ENCODE peak calls at places on chromosome X, in five cellular contexts. One of them, this sample, is unnamed.
A peak's percentile ranks its signal among the peaks of the same experiment; 100 is the strongest.

GRCh38 chrX:85244411-85245210 is 820 bp downstream of the ZNF711 start:
- DNase-seq in aorta: no peak
- DNase-seq in lower lobe of right lung: peak; percentile 36
- DNase-seq in sigmoid colon: no peak
- DNase-seq in ascending aorta: no peak
- DNase-seq in this sample: peak; percentile 16

GRCh38 chrX:34863906-34864305 is 78.7 kb upstream of the FAM47B start:
- DNase-seq in aorta: no peak
- DNase-seq in lower lobe of right lung: no peak
- DNase-seq in sigmoid colon: no peak
- DNase-seq in ascending aorta: no peak
- DNase-seq in this sample: no peak

GRCh38 chrX:107775000-107775733 is 420 bp downstream of the TSC22D3 start:
- DNase-seq in aorta: no peak
- DNase-seq in lower lobe of right lung: no peak
- DNase-seq in sigmoid colon: peak; percentile 71
- DNase-seq in ascending aorta: no peak
- DNase-seq in this sample: no peak

GRCh38 chrX:13165747-13166146 is 121.3 kb upstream of the FAM9C start:
- DNase-seq in aorta: no peak
- DNase-seq in lower lobe of right lung: no peak
- DNase-seq in sigmoid colon: no peak
- DNase-seq in ascending aorta: no peak
- DNase-seq in this sample: no peak

GRCh38 chrX:38664285-38664684 is 102.9 kb downstream of the TSPAN7 start:
- DNase-seq in aorta: no peak
- DNase-seq in lower lobe of right lung: no peak
- DNase-seq in sigmoid colon: no peak
- DNase-seq in ascending aorta: no peak
- DNase-seq in this sample: peak; percentile 17

GRCh38 chrX:103538728-103539127 is 19.4 kb upstream of the RAB40A start:
- DNase-seq in aorta: no peak
- DNase-seq in lower lobe of right lung: no peak
- DNase-seq in sigmoid colon: no peak
- DNase-seq in ascending aorta: no peak
- DNase-seq in this sample: peak; percentile 56

GRCh38 chrX:15761564-15762191 is 23.6 kb downstream of the CA5B start:
- DNase-seq in aorta: no peak
- DNase-seq in lower lobe of right lung: no peak
- DNase-seq in sigmoid colon: no peak
- DNase-seq in ascending aorta: no peak
- DNase-seq in this sample: peak; percentile 19

GRCh38 chrX:17682259-17682658 is 55.0 kb upstream of the SCML1 start:
- DNase-seq in aorta: no peak
- DNase-seq in lower lobe of right lung: no peak
- DNase-seq in sigmoid colon: no peak
- DNase-seq in ascending aorta: no peak
- DNase-seq in this sample: no peak

GRCh38 chrX:267771-268261 is 13.4 kb upstream of the PLCXD1 start:
- DNase-seq in aorta: peak; percentile 39
- DNase-seq in lower lobe of right lung: peak; percentile 44
- DNase-seq in sigmoid colon: peak; percentile 54
- DNase-seq in ascending aorta: peak; percentile 58
- DNase-seq in this sample: peak; percentile 13

GRCh38 chrX:372856-373640 is 13.7 kb downstream of the PPP2R3B start:
- DNase-seq in aorta: no peak
- DNase-seq in lower lobe of right lung: no peak
- DNase-seq in sigmoid colon: no peak
- DNase-seq in ascending aorta: no peak
- DNase-seq in this sample: no peak

GRCh38 chrX:8404443-8404842 is 60.2 kb upstream of the VCX3B start:
- DNase-seq in aorta: peak; percentile 67
- DNase-seq in lower lobe of right lung: no peak
- DNase-seq in sigmoid colon: no peak
- DNase-seq in ascending aorta: peak; percentile 65
- DNase-seq in this sample: peak; percentile 60

GRCh38 chrX:35890699-35891098 is 28.8 kb upstream of the CFAP47 start:
- DNase-seq in aorta: peak; percentile 61
- DNase-seq in lower lobe of right lung: no peak
- DNase-seq in sigmoid colon: no peak
- DNase-seq in ascending aorta: no peak
- DNase-seq in this sample: peak; percentile 61

GRCh38 chrX:15854080-15854655 is 445 bp downstream of the AP1S2 start:
- DNase-seq in aorta: peak; percentile 75
- DNase-seq in lower lobe of right lung: peak; percentile 65
- DNase-seq in sigmoid colon: peak; percentile 76
- DNase-seq in ascending aorta: peak; percentile 78
- DNase-seq in this sample: peak; percentile 61

GRCh38 chrX:46376246-46376885 is 168.9 kb downstream of the ZNF674 start:
- DNase-seq in aorta: no peak
- DNase-seq in lower lobe of right lung: no peak
- DNase-seq in sigmoid colon: no peak
- DNase-seq in ascending aorta: no peak
- DNase-seq in this sample: peak; percentile 28

GRCh38 chrX:10242036-10242435 is 85.3 kb downstream of the CLCN4 start:
- DNase-seq in aorta: no peak
- DNase-seq in lower lobe of right lung: no peak
- DNase-seq in sigmoid colon: no peak
- DNase-seq in ascending aorta: no peak
- DNase-seq in this sample: no peak

GRCh38 chrX:74526786-74527185 is 87.6 kb downstream of the RLIM start:
- DNase-seq in aorta: no peak
- DNase-seq in lower lobe of right lung: no peak
- DNase-seq in sigmoid colon: no peak
- DNase-seq in ascending aorta: no peak
- DNase-seq in this sample: no peak

GRCh38 chrX:110050885-110051284 is 48.0 kb downstream of the TMEM164 start:
- DNase-seq in aorta: no peak
- DNase-seq in lower lobe of right lung: no peak
- DNase-seq in sigmoid colon: no peak
- DNase-seq in ascending aorta: no peak
- DNase-seq in this sample: no peak

GRCh38 chrX:45368705-45369104 is 168.0 kb upstream of the DIPK2B start:
- DNase-seq in aorta: no peak
- DNase-seq in lower lobe of right lung: no peak
- DNase-seq in sigmoid colon: no peak
- DNase-seq in ascending aorta: no peak
- DNase-seq in this sample: no peak
- H3K9me3 ChIP-seq in aorta: peaks cover 2% of the 10 kb centered on the region
- H3K9me3 ChIP-seq in lower lobe of right lung: no peaks in the 10 kb centered on the region
- H3K9me3 ChIP-seq in sigmoid colon: no peaks in the 10 kb centered on the region
- H3K9me3 ChIP-seq in ascending aorta: peaks cover 6% of the 10 kb centered on the region
- H3K9me3 ChIP-seq in this sample: no peaks in the 10 kb centered on the region

DNA sequence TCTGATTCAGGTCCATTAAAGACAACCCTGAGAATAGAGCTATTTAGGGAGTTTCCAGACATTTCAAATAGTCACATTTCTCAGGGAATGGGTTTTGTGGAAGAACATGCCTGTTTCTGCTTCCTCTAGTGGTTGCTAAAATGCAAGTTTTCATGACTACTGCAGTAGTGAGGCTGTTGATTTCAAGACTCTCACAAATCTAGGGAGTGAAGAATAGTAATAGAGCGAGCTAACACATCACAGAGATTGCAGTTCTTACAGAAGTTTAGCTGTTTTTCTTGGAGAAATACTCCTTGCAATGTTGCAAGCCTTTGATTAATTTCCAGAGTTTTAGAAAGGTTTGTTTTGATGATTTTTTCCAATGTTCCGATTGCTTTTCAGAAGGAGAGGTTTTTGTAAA is 610.2 kb upstream of the HTR2C start:
- DNase-seq in aorta: no peak
- DNase-seq in lower lobe of right lung: no peak
- DNase-seq in sigmoid colon: no peak
- DNase-seq in ascending aorta: no peak
- DNase-seq in this sample: no peak
- H3K27ac ChIP-seq in aorta: no peak overlapping the region
- H3K27ac ChIP-seq in lower lobe of right lung: no peak overlapping the region
- H3K27ac ChIP-seq in sigmoid colon: no peak overlapping the region
- H3K27ac ChIP-seq in ascending aorta: no peak overlapping the region
- H3K27ac ChIP-seq in this sample: no peak overlapping the region

DNA sequence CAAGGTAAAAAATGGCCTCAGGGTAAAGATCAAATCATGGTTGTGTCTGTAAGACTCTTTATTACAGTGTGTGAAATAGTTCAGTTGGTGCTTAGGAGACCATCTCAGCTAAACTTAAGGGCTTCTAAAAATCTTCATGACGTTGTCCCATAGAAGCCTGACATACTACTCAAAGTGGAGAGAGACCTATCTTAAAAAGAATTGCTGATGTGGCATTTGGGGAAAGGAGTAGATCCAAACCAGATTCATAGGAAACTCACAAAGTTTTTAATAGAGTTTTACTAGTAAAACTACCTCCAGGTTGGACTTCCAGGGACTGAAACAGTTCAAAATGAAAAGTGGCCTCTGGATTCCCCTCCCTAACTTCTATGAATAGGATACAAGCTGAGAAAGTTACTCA is 81.6 kb downstream of the ZNF81 start:
- DNase-seq in aorta: no peak
- DNase-seq in lower lobe of right lung: no peak
- DNase-seq in sigmoid colon: no peak
- DNase-seq in ascending aorta: no peak
- DNase-seq in this sample: no peak
- H3K9me3 ChIP-seq in aorta: peaks cover 4% of the 10 kb centered on the region
- H3K9me3 ChIP-seq in lower lobe of right lung: peaks cover 31% of the 10 kb centered on the region
- H3K9me3 ChIP-seq in sigmoid colon: no peaks in the 10 kb centered on the region
- H3K9me3 ChIP-seq in ascending aorta: peaks cover 4% of the 10 kb centered on the region
- H3K9me3 ChIP-seq in this sample: no peaks in the 10 kb centered on the region

GRCh38 chrX:65686246-65686645 is 18.8 kb downstream of the MSN start:
- DNase-seq in aorta: no peak
- DNase-seq in lower lobe of right lung: no peak
- DNase-seq in sigmoid colon: no peak
- DNase-seq in ascending aorta: no peak
- DNase-seq in this sample: no peak

GRCh38 chrX:65687367-65687766 is 19.9 kb downstream of the MSN start:
- DNase-seq in aorta: no peak
- DNase-seq in lower lobe of right lung: no peak
- DNase-seq in sigmoid colon: no peak
- DNase-seq in ascending aorta: no peak
- DNase-seq in this sample: no peak

GRCh38 chrX:65688403-65688881 is 21.0 kb downstream of the MSN start:
- DNase-seq in aorta: no peak
- DNase-seq in lower lobe of right lung: no peak
- DNase-seq in sigmoid colon: no peak
- DNase-seq in ascending aorta: no peak
- DNase-seq in this sample: no peak

GRCh38 chrX:65689377-65689776 is 21.9 kb downstream of the MSN start:
- DNase-seq in aorta: no peak
- DNase-seq in lower lobe of right lung: no peak
- DNase-seq in sigmoid colon: no peak
- DNase-seq in ascending aorta: no peak
- DNase-seq in this sample: no peak

GRCh38 chrX:65690057-65690855 is 22.8 kb downstream of the MSN start:
- DNase-seq in aorta: peak; percentile 54
- DNase-seq in lower lobe of right lung: no peak
- DNase-seq in sigmoid colon: peak; percentile 72
- DNase-seq in ascending aorta: peak; percentile 81
- DNase-seq in this sample: peak; percentile 60
- H3K27ac ChIP-seq in aorta: no peak overlapping the region
- H3K27ac ChIP-seq in lower lobe of right lung: peak overlapping the region; percentile 49
- H3K27ac ChIP-seq in sigmoid colon: peak overlapping the region; percentile 66
- H3K27ac ChIP-seq in ascending aorta: peak overlapping the region; percentile 89
- H3K27ac ChIP-seq in this sample: peak overlapping the region; percentile 66

DNA sequence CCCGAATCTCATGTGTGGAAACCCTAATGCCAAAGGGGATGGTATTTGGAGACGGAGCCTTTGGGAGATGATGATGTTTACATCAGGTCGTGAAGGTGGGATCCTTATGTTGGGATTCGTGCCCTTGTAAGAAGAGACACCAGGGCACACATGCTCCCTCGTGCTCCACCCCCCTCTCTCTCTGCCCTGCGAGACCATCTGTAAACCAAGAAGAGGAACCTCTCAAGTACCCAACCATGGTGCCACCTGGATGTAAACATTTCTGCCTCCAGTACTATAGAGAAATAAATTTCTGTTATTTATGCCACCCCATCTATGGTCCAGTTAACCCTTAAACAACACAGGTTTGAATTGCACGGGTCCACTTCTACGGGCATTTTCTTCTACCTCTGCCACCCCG is 179.4 kb downstream of the DHRSX start:
- DNase-seq in aorta: no peak
- DNase-seq in lower lobe of right lung: no peak
- DNase-seq in sigmoid colon: no peak
- DNase-seq in ascending aorta: no peak
- DNase-seq in this sample: no peak
- H3K9me3 ChIP-seq in aorta: no peaks in the 10 kb centered on the region
- H3K9me3 ChIP-seq in lower lobe of right lung: no peaks in the 10 kb centered on the region
- H3K9me3 ChIP-seq in sigmoid colon: no peaks in the 10 kb centered on the region
- H3K9me3 ChIP-seq in ascending aorta: no peaks in the 10 kb centered on the region
- H3K9me3 ChIP-seq in this sample: no peaks in the 10 kb centered on the region

DNA sequence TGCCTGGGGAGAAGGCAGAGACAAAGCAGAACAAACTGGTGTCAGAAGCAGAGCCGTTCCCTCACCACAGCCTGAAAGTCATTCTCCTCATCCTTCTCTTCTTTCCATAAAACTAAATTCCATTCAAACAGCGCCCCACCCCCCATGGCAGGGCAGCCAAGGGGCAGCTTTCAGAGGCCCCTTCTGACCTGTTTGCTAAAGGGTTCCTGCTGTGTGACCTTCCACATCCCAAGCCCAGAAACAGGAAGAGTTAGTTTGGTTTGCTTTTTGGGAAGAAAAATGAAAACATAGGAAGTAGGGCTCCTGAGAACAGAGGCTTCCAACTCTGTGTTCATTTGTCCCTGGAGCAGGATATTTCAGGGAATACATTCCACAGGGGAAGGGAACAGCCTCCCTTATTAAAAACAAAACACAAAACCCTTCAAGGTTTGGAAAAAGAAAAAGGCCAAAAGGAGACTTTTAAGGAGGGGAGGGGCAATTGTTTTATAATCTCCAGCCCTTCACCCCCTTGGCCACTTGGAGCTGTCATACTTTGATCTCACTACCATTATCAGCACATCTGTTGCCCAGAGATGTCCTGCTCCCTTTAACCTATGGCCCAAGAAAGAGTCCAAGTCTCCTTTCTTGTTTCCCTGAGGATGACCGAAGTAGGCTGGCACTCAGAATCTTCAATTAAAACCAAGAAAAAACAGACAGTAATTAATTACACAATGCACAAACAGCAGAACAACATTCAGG is 25.3 kb downstream of the STARD8 start:
- DNase-seq in aorta: no peak
- DNase-seq in lower lobe of right lung: no peak
- DNase-seq in sigmoid colon: peak; percentile 72
- DNase-seq in ascending aorta: no peak
- DNase-seq in this sample: no peak
- H3K27ac ChIP-seq in aorta: no peak overlapping the region
- H3K27ac ChIP-seq in lower lobe of right lung: peak overlapping the region; percentile 58
- H3K27ac ChIP-seq in sigmoid colon: peak overlapping the region; percentile 14
- H3K27ac ChIP-seq in ascending aorta: peak overlapping the region; percentile 12
- H3K27ac ChIP-seq in this sample: no peak overlapping the region

DNA sequence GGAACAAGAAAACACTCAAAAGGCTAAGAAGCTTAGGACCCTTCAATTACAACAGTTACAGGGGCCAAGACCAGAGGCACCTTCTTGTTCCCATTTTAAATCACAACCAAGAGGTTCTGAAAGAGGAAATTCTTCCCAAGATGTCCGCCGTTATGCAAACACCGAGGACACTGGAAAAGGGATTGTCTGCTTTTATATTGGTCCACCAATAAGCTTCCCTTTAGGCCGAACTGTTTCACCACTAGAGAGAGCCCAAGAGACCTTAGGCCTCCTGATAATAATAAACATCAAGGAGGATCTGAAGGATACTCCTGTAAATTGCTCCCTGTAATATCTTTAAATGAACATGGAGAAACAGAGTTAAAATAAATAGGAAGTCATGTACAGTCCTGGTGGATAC is 92.6 kb upstream of the NLRP2B start:
- DNase-seq in aorta: no peak
- DNase-seq in lower lobe of right lung: no peak
- DNase-seq in sigmoid colon: no peak
- DNase-seq in ascending aorta: no peak
- DNase-seq in this sample: no peak
- H3K9me3 ChIP-seq in aorta: no peaks in the 10 kb centered on the region
- H3K9me3 ChIP-seq in lower lobe of right lung: no peaks in the 10 kb centered on the region
- H3K9me3 ChIP-seq in sigmoid colon: no peaks in the 10 kb centered on the region
- H3K9me3 ChIP-seq in ascending aorta: no peaks in the 10 kb centered on the region
- H3K9me3 ChIP-seq in this sample: no peaks in the 10 kb centered on the region

This sample was measured in testis.